ENCODE peak calls at places on chromosomes 4 and X, in six cellular contexts. S, E, W, R, X and N are unnamed samples.

GRCh38 chr4:136526517-136526916 is 1005.8 kb downstream of the PCDH18 start:
- DNase-seq in W (no peak), S (no peak), X (no peak), E (no peak), R (no peak), N (no peak)

GRCh38 chr4:87525636-87526035 is 3.5 kb downstream of the SPARCL1 start:
- DNase-seq in E (peak), S (no peak), W (no peak), X (peak), R (no peak), N (no peak)

GRCh38 chrX:147853701-147854100 is 58.0 kb upstream of the FMR1 start:
- DNase-seq in S (peak), R (no peak), X (no peak), E (no peak), W (no peak), N (no peak)

GRCh38 chr4:149961876-149962597 is 116.2 kb upstream of the DCLK2 start:
- DNase-seq in W (no peak), E (peak), R (no peak), X (no peak), S (no peak), N (no peak)

GRCh38 chr4:72275381-72275780 is 243.6 kb downstream of the NPFFR2 start:
- DNase-seq in S (no peak), X (no peak), E (no peak), W (no peak), R (no peak), N (no peak)

GRCh38 chr4:11765849-11766453 is 337.3 kb upstream of the HS3ST1 start:
- DNase-seq in R (peak), X (no peak), S (peak), W (peak), E (peak), N (no peak)

GRCh38 chr4:20760053-20760452 is 59.8 kb downstream of the PACRGL start:
- DNase-seq in E (no peak), X (no peak), S (peak), W (no peak), R (no peak), N (no peak)

GRCh38 chr4:181685911-181686310 is 557.3 kb upstream of the TENM3 start:
- DNase-seq in E (peak), R (no peak), S (no peak), X (no peak), W (no peak), N (no peak)

GRCh38 chr4:19842471-19842870 is 409.2 kb upstream of the SLIT2 start:
- DNase-seq in R (no peak), W (no peak), S (no peak), X (no peak), E (no peak), N (no peak)

GRCh38 chrX:107673401-107673800 is 45.1 kb downstream of the PRPS1 start:
- DNase-seq in X (no peak), S (no peak), W (no peak), E (no peak), R (no peak), N (no peak)

GRCh38 chr4:107888237-107888636 is 43.1 kb upstream of the CYP2U1 start:
- DNase-seq in X (no peak), S (peak), R (no peak), E (no peak), W (no peak), N (no peak)

GRCh38 chrX:1486749-1487361 is 34.1 kb upstream of the ASMTL start:
- DNase-seq in X (no peak), E (no peak), W (no peak), S (no peak), R (no peak), N (no peak)

GRCh38 chr4:147566762-147567161 is 50.4 kb upstream of the TMEM184C start:
- DNase-seq in S (no peak), W (no peak), R (no peak), E (no peak), X (no peak), N (no peak)

GRCh38 chr4:139315221-139315675 is 13.0 kb upstream of the NDUFC1 start:
- DNase-seq in X (no peak), E (no peak), W (peak), S (no peak), R (no peak), N (peak)

GRCh38 chr4:32662803-32663202 is 1942.6 kb downstream of the PCDH7 start:
- DNase-seq in X (no peak), S (no peak), E (no peak), W (no peak), R (no peak), N (no peak)

GRCh38 chr4:74540193-74540592 is 95.3 kb downstream of the AREG start:
- DNase-seq in X (no peak), E (peak), R (no peak), W (no peak), S (no peak), N (no peak)

GRCh38 chrX:100381613-100382012 is 28.5 kb downstream of the PCDH19 start:
- DNase-seq in E (no peak), W (no peak), X (no peak), R (no peak), S (peak), N (no peak)

GRCh38 chrX:26670521-26670920 is 454.6 kb downstream of the MAGEB5 start:
- DNase-seq in R (no peak), X (no peak), W (no peak), E (no peak), S (no peak), N (no peak)

GRCh38 chr4:8355306-8355705 is 85.2 kb downstream of the ACOX3 start:
- DNase-seq in S (no peak), E (peak), W (no peak), X (no peak), R (no peak), N (no peak)

DNA sequence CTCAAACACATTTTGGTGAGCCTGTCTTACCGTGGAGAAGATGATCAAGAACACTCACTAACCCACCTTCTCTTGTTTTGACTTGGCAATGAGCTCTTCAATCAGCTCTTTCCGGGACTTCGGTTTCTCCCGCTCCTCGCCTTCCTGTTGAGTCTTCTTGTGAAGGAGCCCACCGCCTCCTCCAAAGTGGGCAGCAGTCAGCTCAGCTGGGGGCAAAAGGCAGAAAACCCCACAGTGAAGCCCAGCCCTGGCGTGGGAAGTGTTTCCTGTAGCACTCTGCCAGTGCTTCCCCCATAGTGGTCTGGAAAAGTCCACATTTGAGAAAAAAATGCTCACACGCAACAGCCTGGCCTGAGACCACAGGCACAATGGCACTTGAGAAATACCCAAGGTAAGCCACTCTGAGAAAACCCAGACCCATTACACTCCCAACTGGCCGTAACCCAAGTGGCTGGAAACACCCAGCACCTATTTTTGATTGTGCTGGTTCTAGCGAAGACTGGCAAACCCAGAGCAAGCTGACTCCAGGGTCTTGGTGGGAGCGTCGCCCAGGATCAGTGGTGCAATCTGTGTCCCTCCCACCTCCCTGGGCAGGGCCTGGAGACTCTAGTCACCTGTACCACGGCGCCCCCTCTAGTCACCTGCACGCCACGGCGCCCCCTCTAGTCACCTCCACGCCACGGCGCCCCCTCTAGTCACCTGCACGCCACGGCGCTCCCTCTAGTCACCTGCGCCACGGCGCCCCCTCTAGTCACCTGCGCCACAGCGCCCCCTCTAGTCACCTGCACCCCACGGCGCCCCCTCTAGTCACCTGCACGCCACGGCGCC is 8.6 kb downstream of the NOP14 start:
- DNase-seq in R (peak), X (no peak), E (no peak), W (peak), S (peak), N (peak)
- TF ChIP-seq CTCF in R (peak), X (no peak), E (peak), W (peak), S (peak), N (peak)

DNA sequence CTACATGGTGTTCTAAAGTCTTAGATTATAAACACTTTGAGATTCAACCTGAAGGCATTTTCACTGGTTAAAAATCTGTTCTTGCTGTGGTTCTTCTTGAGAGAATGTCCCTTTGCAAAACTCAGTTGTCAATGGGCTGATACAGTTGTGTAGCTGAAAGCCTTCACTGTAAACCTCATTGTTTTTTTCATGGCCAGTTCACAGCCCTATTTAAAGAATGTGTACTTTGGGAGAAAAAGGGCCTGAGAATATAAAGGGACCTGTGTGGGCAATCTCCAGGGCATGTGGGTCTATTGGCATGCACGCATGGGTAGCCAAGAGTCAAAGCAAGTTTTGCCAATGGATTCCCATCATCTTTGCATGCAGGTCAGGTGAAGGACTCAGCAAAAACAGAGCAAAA is 7.8 kb upstream of the MAP7D3 start:
- DNase-seq in R (no peak), X (no peak), W (no peak), S (no peak), E (no peak), N (no peak)
- TF ChIP-seq CTCF in R (no peak), X (no peak), W (no peak), S (no peak), E (no peak), N (no peak)

DNA sequence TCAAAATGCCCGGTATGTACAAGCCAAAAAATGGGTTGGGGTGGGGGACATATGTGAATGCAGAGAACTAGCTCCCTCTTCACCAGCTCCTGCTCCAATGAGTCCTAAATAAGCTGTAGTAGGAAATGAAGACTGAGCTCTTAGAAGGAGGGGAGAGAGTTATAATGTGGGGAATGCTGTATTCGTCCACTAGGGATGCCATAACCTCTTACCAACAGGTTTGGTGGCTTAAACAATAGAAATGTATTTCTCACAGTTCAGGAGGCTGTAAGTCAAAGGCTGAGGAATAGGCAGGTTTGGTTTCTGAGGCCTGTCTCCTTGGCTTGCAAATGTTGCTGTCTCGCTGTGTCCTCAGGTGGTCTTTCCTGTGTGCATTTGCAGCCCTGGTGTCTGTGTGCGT is 4.4 kb upstream of the INPP4B start:
- DNase-seq in E (no peak), X (no peak), W (no peak), R (no peak), S (no peak), N (no peak)
- TF ChIP-seq CTCF in E (peak), X (no peak), W (no peak), R (no peak), S (no peak), N (no peak)

DNA sequence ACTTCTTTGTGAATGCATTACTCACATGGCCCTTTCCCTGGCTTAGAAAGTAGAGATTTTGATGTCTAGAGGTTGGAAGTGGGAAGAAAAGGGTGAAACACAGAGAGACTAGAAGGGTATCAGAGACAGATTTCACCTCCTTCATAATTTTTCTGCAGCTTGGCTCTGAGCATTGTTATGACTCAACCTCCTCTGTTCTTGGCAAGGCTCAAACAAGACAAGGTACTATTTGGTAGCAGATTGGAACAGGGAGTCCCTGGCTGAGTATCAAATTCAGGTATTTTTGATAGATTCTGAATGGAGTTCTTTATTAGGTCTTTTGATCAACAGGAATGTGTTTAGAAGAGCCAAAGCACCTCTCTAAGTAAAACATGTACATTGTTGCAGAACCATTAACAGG is 146.3 kb upstream of the CHRDL1 start:
- DNase-seq in R (no peak), S (no peak), X (no peak), W (no peak), E (no peak), N (no peak)
- TF ChIP-seq CTCF in R (no peak), S (no peak), X (no peak), W (no peak), E (no peak), N (no peak)

GRCh38 chr4:39169426-39169825 is 12.9 kb upstream of the WDR19 start:
- DNase-seq in X (no peak), S (no peak), R (no peak), E (no peak), W (no peak), N (no peak)
- TF ChIP-seq CTCF in X (no peak), S (no peak), R (no peak), E (no peak), W (no peak), N (no peak)

GRCh38 chr4:6618386-6619115 is 21.9 kb upstream of the MRFAP1 start:
- DNase-seq in W (no peak), X (no peak), S (no peak), R (no peak), E (no peak), N (no peak)
- TF ChIP-seq CTCF in W (no peak), X (no peak), S (no peak), R (no peak), E (no peak), N (no peak)

DNA sequence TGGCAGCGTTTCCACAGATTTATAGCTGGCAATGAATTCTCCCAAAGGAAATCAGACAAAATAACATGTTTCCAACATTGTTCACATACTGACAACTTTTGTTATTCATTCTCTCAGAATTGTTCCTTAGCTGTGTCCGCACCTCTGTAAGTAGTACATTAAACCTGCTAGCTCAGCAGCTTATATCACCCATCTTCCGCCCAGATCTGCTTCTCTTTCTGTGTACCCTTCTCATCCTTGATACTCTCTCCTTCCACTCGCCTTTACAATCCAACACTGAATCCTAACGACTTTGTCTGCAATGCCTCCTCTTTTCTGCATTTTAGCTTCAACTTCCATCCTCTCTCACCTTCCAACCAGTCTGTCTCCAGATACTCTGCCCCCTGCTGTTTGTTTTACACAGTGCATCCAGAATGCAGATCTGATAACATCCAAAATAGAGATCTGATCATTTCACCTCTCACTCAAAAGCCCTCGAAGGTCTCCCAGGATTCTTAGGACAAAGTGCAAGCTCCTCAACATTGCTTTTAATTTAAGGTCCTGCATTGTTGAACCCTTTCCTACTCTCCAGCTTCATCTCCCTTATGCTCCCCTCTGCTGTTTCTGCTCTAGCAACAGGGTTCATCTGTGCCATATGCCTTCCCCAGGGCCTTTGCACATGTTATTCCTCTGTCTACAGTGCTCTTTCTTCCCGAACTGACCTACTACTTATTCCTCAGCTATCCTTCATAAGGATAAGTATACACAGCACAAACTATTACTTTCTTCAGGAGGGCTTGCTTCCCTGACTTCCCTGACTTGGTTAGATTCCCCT is 67.3 kb upstream of the VBP1 start:
- DNase-seq in X (no peak), E (peak), S (peak), R (peak), W (peak), N (peak)
- TF ChIP-seq CTCF in X (no peak), E (peak), S (peak), R (peak), W (peak), N (peak)